ENCODE peak calls at places on chromosomes 2 and 18, in four cellular contexts. P is HFF-Myc, Y is tibial artery, L is psoas muscle. S is an unnamed sample.

GRCh38 chr18:47931707-47932103 is 1.2 kb upstream of the SMAD2 start:
- DNase-seq in P (no peak), Y (no peak), L (no peak), S (no peak)

GRCh38 chr18:11522992-11523391 is 86.4 kb upstream of the SLC35G4 start:
- DNase-seq in P (no peak), Y (no peak), L (no peak), S (no peak)

GRCh38 chr18:48364146-48364545 is 45.0 kb downstream of the ZBTB7C start:
- DNase-seq in P (no peak), Y (no peak), L (no peak), S (no peak)

GRCh38 chr2:106269591-106270291 is 75.6 kb upstream of the UXS1 start:
- DNase-seq in P (no peak), Y (peak), L (peak), S (no peak)

GRCh38 chr2:119647440-119648169 is 31.4 kb upstream of the TMEM177 start:
- DNase-seq in P (no peak), Y (no peak), L (no peak), S (no peak)

GRCh38 chr2:48448274-48449061 is 81.5 kb upstream of the STON1 start:
- DNase-seq in P (no peak), Y (no peak), L (no peak), S (peak)

GRCh38 chr18:12281861-12282260 is 26.2 kb upstream of the TUBB6 start:
- DNase-seq in P (no peak), Y (no peak), L (no peak), S (no peak)

GRCh38 chr18:39491408-39491807 is 1925.8 kb upstream of the CELF4 start:
- DNase-seq in P (no peak), Y (no peak), L (no peak), S (no peak)

GRCh38 chr2:168913495-168913894 is 12.4 kb downstream of the G6PC2 start:
- DNase-seq in P (no peak), Y (no peak), L (no peak), S (no peak)

GRCh38 chr2:7899923-7900322 is 781.9 kb upstream of the ID2 start:
- DNase-seq in P (no peak), Y (no peak), L (no peak), S (no peak)

GRCh38 chr2:31420936-31421335 is 6.4 kb upstream of the XDH start:
- DNase-seq in P (no peak), Y (no peak), L (no peak), S (no peak)

GRCh38 chr2:17830053-17831034 is 14.1 kb downstream of the MSGN1 start:
- DNase-seq in P (peak), Y (peak), L (peak), S (peak)

GRCh38 chr2:26352892-26353291 is 6.3 kb upstream of the ADGRF3 start:
- DNase-seq in P (no peak), Y (no peak), L (no peak), S (peak)

GRCh38 chr2:36663851-36664715 is 32.4 kb upstream of the VIT start:
- DNase-seq in P (peak), Y (no peak), L (no peak), S (peak)

GRCh38 chr2:73232471-73233153 is 427 bp downstream of the PRADC1 start:
- DNase-seq in P (no peak), Y (no peak), L (peak), S (no peak)

GRCh38 chr2:104825124-104825865 is 28.6 kb upstream of the POU3F3 start:
- DNase-seq in P (no peak), Y (no peak), L (no peak), S (no peak)

GRCh38 chr18:11955299-11956029 is 25.8 kb upstream of the IMPA2 start:
- DNase-seq in P (peak), Y (no peak), L (peak), S (peak)

GRCh38 chr2:241558532-241559488 is at the start of gene BOK:
- DNase-seq in P (peak), Y (no peak), L (peak), S (peak)

GRCh38 chr2:61978522-61978921 is 73.0 kb downstream of the COMMD1 start:
- DNase-seq in P (no peak), Y (peak), L (no peak), S (no peak)

GRCh38 chr2:111219285-111219684 is 98.6 kb downstream of the BCL2L11 start:
- DNase-seq in P (no peak), Y (no peak), L (no peak), S (no peak)

GRCh38 chr18:7877609-7878008 is 310.5 kb downstream of the PTPRM start:
- DNase-seq in P (no peak), Y (no peak), L (no peak), S (no peak)

GRCh38 chr2:42970151-42970550 is 177.8 kb upstream of the HAAO start:
- DNase-seq in P (no peak), Y (no peak), L (no peak), S (peak)

GRCh38 chr2:28506112-28506511 is 10.3 kb downstream of the PLB1 start:
- DNase-seq in P (no peak), Y (no peak), L (no peak), S (no peak)

GRCh38 chr2:134999536-134999935 is 47.7 kb downstream of the MAP3K19 start:
- DNase-seq in P (peak), Y (no peak), L (no peak), S (no peak)

S was measured in GM03348.